ENCODE peak calls at places on chromosome 17, in six cellular contexts. C is SK-N-SH, M is lower leg skin, E is left ventricle myocardium inferior, Q is CD14-positive monocyte, V is AG09309. N is an unnamed sample.

GRCh38 chr17:44147812-44148211 is 6.1 kb downstream of the HROB start:
- DNase-seq in C (no peak), M (no peak), E (peak), Q (no peak), V (no peak), N (no peak)

GRCh38 chr17:60442271-60443201 is 20.2 kb downstream of the CHCT1 start:
- DNase-seq in C (peak), M (no peak), E (no peak), Q (no peak), V (no peak), N (no peak)

GRCh38 chr17:57507828-57508227 is 237.3 kb downstream of the CCDC182 start:
- DNase-seq in C (peak), M (no peak), E (no peak), Q (no peak), V (no peak), N (no peak)

GRCh38 chr17:76276461-76277299 is 11.5 kb downstream of the UBALD2 start:
- DNase-seq in C (peak), M (no peak), E (no peak), Q (no peak), V (peak), N (no peak)

GRCh38 chr17:28328325-28328724 is 6.9 kb downstream of the IFT20 start:
- DNase-seq in C (no peak), M (peak), E (no peak), Q (no peak), V (no peak), N (no peak)

GRCh38 chr17:19336938-19337711 is 25.4 kb downstream of the B9D1 start:
- DNase-seq in C (no peak), M (peak), E (peak), Q (no peak), V (no peak), N (no peak)

GRCh38 chr17:36723459-36723858 is 122.1 kb downstream of the MRM1 start:
- DNase-seq in C (no peak), M (no peak), E (no peak), Q (no peak), V (no peak), N (no peak)

GRCh38 chr17:65137076-65137935 is at the start of gene RGS9:
- DNase-seq in C (peak), M (peak), E (peak), Q (peak), V (no peak), N (peak)

GRCh38 chr17:76063880-76064546 is 8.3 kb downstream of the SRP68 start:
- DNase-seq in C (no peak), M (no peak), E (no peak), Q (no peak), V (no peak), N (no peak)

GRCh38 chr17:37774508-37774907 is 29.6 kb upstream of the HNF1B start:
- DNase-seq in C (no peak), M (no peak), E (no peak), Q (no peak), V (no peak), N (no peak)

GRCh38 chr17:79476074-79476473 is 134.8 kb downstream of the RBFOX3 start:
- DNase-seq in C (no peak), M (no peak), E (no peak), Q (no peak), V (no peak), N (no peak)

GRCh38 chr17:73503560-73503959 is 140.7 kb downstream of the SDK2 start:
- DNase-seq in C (no peak), M (no peak), E (no peak), Q (no peak), V (no peak), N (no peak)

GRCh38 chr17:74670329-74670728 is 42.4 kb downstream of the CD300LF start:
- DNase-seq in C (no peak), M (peak), E (no peak), Q (no peak), V (no peak), N (no peak)

GRCh38 chr17:1365445-1366039 is 34.5 kb downstream of the YWHAE start:
- DNase-seq in C (peak), M (no peak), E (no peak), Q (peak), V (peak), N (no peak)

GRCh38 chr17:6279659-6280058 is 155.3 kb downstream of the AIPL1 start:
- DNase-seq in C (no peak), M (peak), E (no peak), Q (no peak), V (no peak), N (no peak)

GRCh38 chr17:28421775-28422305 is 15.8 kb upstream of the SLC46A1 start:
- DNase-seq in C (no peak), M (no peak), E (no peak), Q (no peak), V (no peak), N (no peak)

GRCh38 chr17:78723001-78723796 is 58.9 kb downstream of the CYTH1 start:
- DNase-seq in C (peak), M (peak), E (peak), Q (no peak), V (no peak), N (no peak)

GRCh38 chr17:45070001-45070400 is 8.9 kb downstream of the NMT1 start:
- DNase-seq in C (no peak), M (no peak), E (no peak), Q (no peak), V (no peak), N (no peak)

GRCh38 chr17:76014100-76014924 is 12.8 kb downstream of the EVPL start:
- DNase-seq in C (peak), M (no peak), E (peak), Q (no peak), V (no peak), N (no peak)

GRCh38 chr17:9917801-9918200 is 12.7 kb upstream of the RCVRN start:
- DNase-seq in C (no peak), M (no peak), E (peak), Q (peak), V (no peak), N (no peak)

GRCh38 chr17:56960596-56961538 is at the start of gene COIL:
- DNase-seq in C (peak), M (peak), E (peak), Q (peak), V (peak), N (peak)

GRCh38 chr17:35588196-35588920 is 1.2 kb downstream of the AP2B1 start:
- DNase-seq in C (no peak), M (no peak), E (no peak), Q (no peak), V (no peak), N (no peak)

GRCh38 chr17:8069587-8069860 is 18.0 kb downstream of the ALOX12B start:
- DNase-seq in C (no peak), M (no peak), E (no peak), Q (no peak), V (no peak), N (no peak)

GRCh38 chr17:41784207-41784744 is 2.2 kb downstream of the JUP start:
- DNase-seq in C (peak), M (no peak), E (peak), Q (no peak), V (no peak), N (no peak)

GRCh38 chr17:73293480-73293911 is 18.3 kb downstream of the CDC42EP4 start:
- DNase-seq in C (peak), M (peak), E (peak), Q (no peak), V (no peak), N (no peak)

GRCh38 chr17:45235071-45236001 is 13.7 kb downstream of the FMNL1 start:
- DNase-seq in C (peak), M (peak), E (peak), Q (peak), V (peak), N (peak)

GRCh38 chr17:80036715-80037477 is 454 bp downstream of the CCDC40 start:
- DNase-seq in C (peak), M (peak), E (no peak), Q (no peak), V (no peak), N (no peak)

GRCh38 chr17:1328437-1328836 is 49.0 kb downstream of the TRARG1 start:
- DNase-seq in C (no peak), M (no peak), E (no peak), Q (no peak), V (no peak), N (no peak)

GRCh38 chr17:47649972-47650524 is 329 bp downstream of the KPNB1 start:
- DNase-seq in C (no peak), M (no peak), E (no peak), Q (no peak), V (no peak), N (no peak)

GRCh38 chr17:43092891-43093290 is 32.3 kb downstream of the BRCA1 start:
- DNase-seq in C (no peak), M (no peak), E (no peak), Q (no peak), V (peak), N (no peak)

GRCh38 chr17:35807371-35808144 is 1.7 kb upstream of the TAF15 start:
- DNase-seq in C (no peak), M (no peak), E (no peak), Q (no peak), V (no peak), N (no peak)

GRCh38 chr17:77352996-77353395 is 212.2 kb downstream of the SEC14L1 start:
- DNase-seq in C (no peak), M (peak), E (no peak), Q (peak), V (no peak), N (no peak)

GRCh38 chr17:17572010-17572785 is 19.3 kb downstream of the PEMT start:
- DNase-seq in C (no peak), M (no peak), E (no peak), Q (no peak), V (no peak), N (no peak)

GRCh38 chr17:44901323-44901965 is 2.2 kb upstream of the EFTUD2 start:
- DNase-seq in C (no peak), M (peak), E (no peak), Q (no peak), V (peak), N (no peak)

GRCh38 chr17:67289174-67289876 is 44.3 kb upstream of the HELZ start:
- DNase-seq in C (no peak), M (peak), E (peak), Q (no peak), V (peak), N (no peak)
- TF ChIP-seq CTCF in C (no peak), M (no peak), E (no peak), Q (no peak), V (no peak), N (no peak)

GRCh38 chr17:51640108-51640622 is 379.8 kb downstream of the UTP18 start:
- DNase-seq in C (peak), M (no peak), E (no peak), Q (no peak), V (no peak), N (no peak)
- TF ChIP-seq CTCF in C (no peak), M (no peak), E (peak), Q (no peak), V (no peak), N (no peak)

DNA sequence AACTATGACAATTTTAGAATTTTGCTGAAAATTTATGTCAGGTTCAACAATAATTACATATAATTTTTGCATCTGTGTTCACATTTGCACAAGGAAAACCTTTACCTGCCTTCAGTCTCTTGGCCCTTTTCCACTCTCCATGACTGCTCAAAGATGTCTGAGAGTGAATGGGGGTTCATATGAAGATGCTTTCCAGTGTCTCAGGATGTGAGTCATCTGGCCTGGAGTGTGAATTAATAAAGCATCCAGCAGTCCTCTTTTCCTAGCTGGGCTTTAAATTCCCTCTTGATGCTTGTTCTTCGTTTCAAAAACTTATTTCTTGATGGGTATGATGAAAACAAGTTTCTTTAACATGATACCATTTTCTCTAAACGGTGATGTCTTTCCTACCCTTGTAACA is 99.9 kb downstream of the CDK5R1 start:
- DNase-seq in C (no peak), M (no peak), E (no peak), Q (no peak), V (no peak), N (no peak)
- TF ChIP-seq CTCF in C (no peak), M (no peak), E (no peak), Q (no peak), V (no peak), N (no peak)

GRCh38 chr17:63832455-63832854 is 5.0 kb upstream of the FTSJ3 start:
- DNase-seq in C (no peak), M (no peak), E (no peak), Q (no peak), V (no peak), N (no peak)
- TF ChIP-seq CTCF in C (no peak), M (no peak), E (no peak), Q (no peak), V (no peak), N (no peak)

N was measured in omental fat pad.